ENCODE peak calls at places on chromosomes 2 and 18, in six cellular contexts. H, F, K, Q, U and W are unnamed samples.

GRCh38 chr18:45228989-45229388 is 386.3 kb upstream of the SLC14A2 start:
- DNase-seq in H (no peak), F (no peak), K (no peak), Q (no peak), U (no peak), W (no peak)

GRCh38 chr2:237874585-237875161 is 15.2 kb downstream of the RAMP1 start:
- DNase-seq in H (peak), F (no peak), K (no peak), Q (peak), U (no peak), W (no peak)

GRCh38 chr18:70181015-70181414 is 24.5 kb downstream of the RTTN start:
- DNase-seq in H (no peak), F (no peak), K (no peak), Q (peak), U (peak), W (no peak)

GRCh38 chr2:30195011-30195410 is 36.3 kb upstream of the LBH start:
- DNase-seq in H (no peak), F (no peak), K (no peak), Q (no peak), U (no peak), W (no peak)

GRCh38 chr18:33761363-33761762 is 183.3 kb downstream of the ASXL3 start:
- DNase-seq in H (no peak), F (peak), K (no peak), Q (no peak), U (peak), W (no peak)

GRCh38 chr2:219031005-219031738 is 10.1 kb downstream of the CFAP65 start:
- DNase-seq in H (no peak), F (peak), K (no peak), Q (no peak), U (no peak), W (no peak)

GRCh38 chr2:113225505-113226259 is 51.9 kb downstream of the PSD4 start:
- DNase-seq in H (no peak), F (no peak), K (peak), Q (no peak), U (peak), W (peak)

GRCh38 chr2:237496428-237496827 is 9.4 kb downstream of the MLPH start:
- DNase-seq in H (no peak), F (no peak), K (no peak), Q (no peak), U (no peak), W (no peak)

GRCh38 chr2:222707689-222708273 is 36.3 kb downstream of the MOGAT1 start:
- DNase-seq in H (no peak), F (no peak), K (no peak), Q (no peak), U (peak), W (no peak)

GRCh38 chr2:230687498-230687897 is 25.1 kb upstream of the CAB39 start:
- DNase-seq in H (no peak), F (no peak), K (no peak), Q (peak), U (no peak), W (no peak)

GRCh38 chr2:40304340-40304739 is 147.6 kb downstream of the SLC8A1 start:
- DNase-seq in H (no peak), F (no peak), K (no peak), Q (no peak), U (no peak), W (no peak)

GRCh38 chr2:236552586-236552985 is 17.0 kb upstream of the ACKR3 start:
- DNase-seq in H (no peak), F (no peak), K (no peak), Q (no peak), U (no peak), W (no peak)

GRCh38 chr2:72363406-72363805 is 215.7 kb upstream of the CYP26B1 start:
- DNase-seq in H (no peak), F (no peak), K (no peak), Q (no peak), U (no peak), W (no peak)

GRCh38 chr18:9823805-9824473 is 61.8 kb upstream of the TXNDC2 start:
- DNase-seq in H (no peak), F (no peak), K (no peak), Q (no peak), U (no peak), W (no peak)

GRCh38 chr2:109172556-109173105 is 43.6 kb downstream of the SH3RF3 start:
- DNase-seq in H (no peak), F (no peak), K (no peak), Q (no peak), U (no peak), W (no peak)

GRCh38 chr2:205474746-205475145 is 207.6 kb upstream of the NRP2 start:
- DNase-seq in H (no peak), F (no peak), K (no peak), Q (no peak), U (no peak), W (no peak)

GRCh38 chr18:42719221-42719620 is 396.3 kb downstream of the RIT2 start:
- DNase-seq in H (no peak), F (no peak), K (no peak), Q (no peak), U (no peak), W (no peak)

GRCh38 chr18:44783371-44783770 is 102.7 kb downstream of the SETBP1 start:
- DNase-seq in H (no peak), F (no peak), K (no peak), Q (no peak), U (no peak), W (no peak)

GRCh38 chr18:31401156-31402025 is 24.8 kb downstream of the DSG4 start:
- DNase-seq in H (no peak), F (no peak), K (no peak), Q (no peak), U (no peak), W (no peak)

GRCh38 chr2:236988690-236989639 is 96.7 kb upstream of the COPS8 start:
- DNase-seq in H (peak), F (peak), K (no peak), Q (no peak), U (no peak), W (peak)

GRCh38 chr18:6741290-6741689 is 11.8 kb downstream of the ARHGAP28 start:
- DNase-seq in H (no peak), F (no peak), K (no peak), Q (peak), U (peak), W (no peak)

GRCh38 chr2:65076345-65076710 is 20.1 kb downstream of the CEP68 start:
- DNase-seq in H (no peak), F (no peak), K (no peak), Q (peak), U (no peak), W (no peak)

GRCh38 chr2:58634653-58635347 is 393.7 kb upstream of the FANCL start:
- DNase-seq in H (no peak), F (no peak), K (no peak), Q (peak), U (no peak), W (no peak)

GRCh38 chr2:233435436-233436190 is 81.3 kb downstream of the DGKD start:
- DNase-seq in H (no peak), F (no peak), K (no peak), Q (no peak), U (no peak), W (no peak)

GRCh38 chr2:28356095-28356911 is 36.4 kb upstream of the FOSL2 start:
- DNase-seq in H (peak), F (peak), K (no peak), Q (no peak), U (peak), W (peak)

GRCh38 chr18:25648724-25649260 is 296.8 kb upstream of the ZNF521 start:
- DNase-seq in H (no peak), F (no peak), K (no peak), Q (no peak), U (no peak), W (no peak)

GRCh38 chr2:176246324-176246723 is 22.9 kb upstream of the MTX2 start:
- DNase-seq in H (no peak), F (no peak), K (no peak), Q (no peak), U (peak), W (no peak)

GRCh38 chr2:134124047-134124753 is 129.7 kb upstream of the MGAT5 start:
- DNase-seq in H (no peak), F (no peak), K (peak), Q (no peak), U (no peak), W (no peak)

GRCh38 chr18:4599312-4599711 is 144.2 kb upstream of the DLGAP1 start:
- DNase-seq in H (no peak), F (no peak), K (peak), Q (no peak), U (no peak), W (peak)

GRCh38 chr2:74747411-74748080 is 86.4 kb upstream of the HK2 start:
- DNase-seq in H (no peak), F (no peak), K (no peak), Q (peak), U (no peak), W (no peak)

GRCh38 chr2:233830111-233830760 is 24.1 kb downstream of the HJURP start:
- DNase-seq in H (no peak), F (no peak), K (no peak), Q (no peak), U (no peak), W (no peak)

GRCh38 chr2:203722411-203722810 is 16.0 kb downstream of the CD28 start:
- DNase-seq in H (no peak), F (no peak), K (no peak), Q (no peak), U (no peak), W (no peak)

GRCh38 chr2:17976871-17977746 is 98.6 kb downstream of the KCNS3 start:
- DNase-seq in H (no peak), F (no peak), K (no peak), Q (peak), U (no peak), W (no peak)

GRCh38 chr2:2057125-2057721 is 273.9 kb downstream of the MYT1L start:
- DNase-seq in H (peak), F (peak), K (no peak), Q (no peak), U (peak), W (no peak)

GRCh38 chr2:186695081-186695756 is 1.4 kb downstream of the FAM171B start:
- DNase-seq in H (no peak), F (no peak), K (no peak), Q (no peak), U (no peak), W (no peak)